ENCODE peak calls at places on chromosomes 3 and 15, in six cellular contexts. One of them, this sample, is unnamed.
A peak's percentile ranks its signal among the peaks of the same experiment; 100 is the strongest.

GRCh38 chr15:98727115-98728040 is 79.0 kb downstream of the IGF1R start:
- DNase-seq in Peyer's patch: peak; percentile 36
- DNase-seq in body of pancreas: peak; percentile 88
- DNase-seq in GM12891: no peak
- DNase-seq in NB4: no peak
- DNase-seq in ovary: peak; percentile 87
- DNase-seq in this sample: no peak

GRCh38 chr15:69656271-69657030 is 203.8 kb downstream of the RPLP1 start:
- DNase-seq in ovary: no peak
- DNase-seq in NB4: no peak
- DNase-seq in Peyer's patch: no peak
- DNase-seq in body of pancreas: peak; percentile 44
- DNase-seq in GM12891: no peak
- DNase-seq in this sample: no peak

GRCh38 chr3:185825639-185826481 is 1.0 kb upstream of the IGF2BP2 start:
- DNase-seq in body of pancreas: peak; percentile 63
- DNase-seq in Peyer's patch: no peak
- DNase-seq in ovary: peak; percentile 20
- DNase-seq in GM12891: no peak
- DNase-seq in NB4: peak; percentile 44
- DNase-seq in this sample: peak; percentile 82

GRCh38 chr3:176302271-176302670 is 895.0 kb downstream of the TBL1XR1 start:
- DNase-seq in ovary: no peak
- DNase-seq in body of pancreas: no peak
- DNase-seq in Peyer's patch: no peak
- DNase-seq in NB4: no peak
- DNase-seq in GM12891: no peak
- DNase-seq in this sample: no peak

GRCh38 chr3:112293368-112294321 is at the start of gene SLC9C1:
- DNase-seq in NB4: peak; percentile 73
- DNase-seq in GM12891: no peak
- DNase-seq in Peyer's patch: no peak
- DNase-seq in body of pancreas: peak; percentile 27
- DNase-seq in ovary: peak; percentile 59
- DNase-seq in this sample: no peak

GRCh38 chr3:59289836-59290235 is 240.0 kb upstream of the CFAP20DC start:
- DNase-seq in Peyer's patch: no peak
- DNase-seq in GM12891: no peak
- DNase-seq in ovary: no peak
- DNase-seq in body of pancreas: no peak
- DNase-seq in NB4: no peak
- DNase-seq in this sample: no peak

GRCh38 chr3:63961891-63962290 is 49.7 kb upstream of the SCAANT1 start:
- DNase-seq in GM12891: no peak
- DNase-seq in ovary: no peak
- DNase-seq in body of pancreas: no peak
- DNase-seq in NB4: peak; percentile 41
- DNase-seq in Peyer's patch: no peak
- DNase-seq in this sample: no peak

GRCh38 chr15:76337739-76338554 is 1.4 kb downstream of the ISL2 start:
- DNase-seq in body of pancreas: no peak
- DNase-seq in NB4: peak; percentile 70
- DNase-seq in Peyer's patch: no peak
- DNase-seq in ovary: no peak
- DNase-seq in GM12891: peak; percentile 40
- DNase-seq in this sample: peak; percentile 83

GRCh38 chr3:195198424-195199346 is 72.3 kb downstream of the XXYLT1 start:
- DNase-seq in body of pancreas: no peak
- DNase-seq in ovary: no peak
- DNase-seq in GM12891: no peak
- DNase-seq in Peyer's patch: no peak
- DNase-seq in NB4: no peak
- DNase-seq in this sample: no peak

GRCh38 chr15:60788514-60789091 is 309.7 kb upstream of the ICE2 start:
- DNase-seq in Peyer's patch: no peak
- DNase-seq in body of pancreas: no peak
- DNase-seq in GM12891: no peak
- DNase-seq in ovary: no peak
- DNase-seq in NB4: no peak
- DNase-seq in this sample: no peak

GRCh38 chr3:114313426-114313825 is 19.6 kb downstream of the TIGIT start:
- DNase-seq in NB4: no peak
- DNase-seq in body of pancreas: no peak
- DNase-seq in GM12891: no peak
- DNase-seq in ovary: no peak
- DNase-seq in Peyer's patch: no peak
- DNase-seq in this sample: no peak

DNA sequence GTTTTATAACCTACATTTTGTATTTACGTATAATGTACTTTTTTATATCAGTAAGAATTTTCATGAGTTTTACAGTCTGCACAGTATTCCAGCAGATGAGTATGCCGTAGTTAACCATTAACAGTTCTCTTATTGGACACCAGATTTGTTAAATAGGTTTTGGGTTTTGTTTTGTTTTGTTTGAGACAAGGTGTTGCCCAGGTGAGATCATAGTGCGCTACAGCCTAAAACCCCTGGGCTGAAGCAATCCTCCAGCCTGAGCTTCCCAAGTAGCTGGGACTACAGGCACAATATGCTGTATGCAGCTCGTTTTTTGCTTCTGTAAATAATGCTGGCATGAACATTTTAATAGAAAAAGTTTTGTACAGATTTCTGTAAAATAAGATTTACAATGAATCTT is 88.6 kb upstream of the CHD2 start:
- DNase-seq in Peyer's patch: no peak
- DNase-seq in ovary: no peak
- DNase-seq in GM12891: no peak
- DNase-seq in NB4: no peak
- DNase-seq in body of pancreas: peak; percentile 83
- DNase-seq in this sample: no peak
- TF ChIP-seq POLR2A in Peyer's patch: no peak
- TF ChIP-seq POLR2A in ovary: no peak
- TF ChIP-seq POLR2A in GM12891: no peak
- TF ChIP-seq POLR2A in NB4: no peak
- TF ChIP-seq POLR2A in body of pancreas: peak; percentile 25
- TF ChIP-seq POLR2A in this sample: no peak

GRCh38 chr15:51736646-51737537 is 563 bp downstream of the LYSMD2 start:
- DNase-seq in NB4: peak; percentile 71
- DNase-seq in body of pancreas: peak; percentile 60
- DNase-seq in Peyer's patch: peak; percentile 76
- DNase-seq in GM12891: peak; percentile 39
- DNase-seq in ovary: peak; percentile 50
- DNase-seq in this sample: peak; percentile 93

GRCh38 chr15:51739056-51739455 is 1.6 kb upstream of the LYSMD2 start:
- DNase-seq in ovary: no peak
- DNase-seq in Peyer's patch: no peak
- DNase-seq in GM12891: no peak
- DNase-seq in NB4: no peak
- DNase-seq in body of pancreas: no peak
- DNase-seq in this sample: no peak

GRCh38 chr15:51738553-51738952 is 1.1 kb upstream of the LYSMD2 start:
- DNase-seq in ovary: no peak
- DNase-seq in GM12891: no peak
- DNase-seq in body of pancreas: no peak
- DNase-seq in NB4: no peak
- DNase-seq in Peyer's patch: no peak
- DNase-seq in this sample: no peak

GRCh38 chr15:51736069-51736468 is 1.4 kb downstream of the LYSMD2 start:
- DNase-seq in ovary: no peak
- DNase-seq in NB4: peak; percentile 86
- DNase-seq in GM12891: no peak
- DNase-seq in Peyer's patch: no peak
- DNase-seq in body of pancreas: no peak
- DNase-seq in this sample: no peak

GRCh38 chr15:51737538-51738305 is at the start of gene LYSMD2:
- DNase-seq in NB4: peak; percentile 88
- DNase-seq in Peyer's patch: peak; percentile 81
- DNase-seq in GM12891: peak; percentile 50
- DNase-seq in body of pancreas: peak; percentile 85
- DNase-seq in ovary: peak; percentile 81
- DNase-seq in this sample: peak; percentile 97
- TF ChIP-seq POLR2A in NB4: peak; percentile 62
- TF ChIP-seq POLR2A in Peyer's patch: no peak
- TF ChIP-seq POLR2A in GM12891: no peak
- TF ChIP-seq POLR2A in body of pancreas: no peak
- TF ChIP-seq POLR2A in ovary: no peak
- TF ChIP-seq POLR2A in this sample: no peak

DNA sequence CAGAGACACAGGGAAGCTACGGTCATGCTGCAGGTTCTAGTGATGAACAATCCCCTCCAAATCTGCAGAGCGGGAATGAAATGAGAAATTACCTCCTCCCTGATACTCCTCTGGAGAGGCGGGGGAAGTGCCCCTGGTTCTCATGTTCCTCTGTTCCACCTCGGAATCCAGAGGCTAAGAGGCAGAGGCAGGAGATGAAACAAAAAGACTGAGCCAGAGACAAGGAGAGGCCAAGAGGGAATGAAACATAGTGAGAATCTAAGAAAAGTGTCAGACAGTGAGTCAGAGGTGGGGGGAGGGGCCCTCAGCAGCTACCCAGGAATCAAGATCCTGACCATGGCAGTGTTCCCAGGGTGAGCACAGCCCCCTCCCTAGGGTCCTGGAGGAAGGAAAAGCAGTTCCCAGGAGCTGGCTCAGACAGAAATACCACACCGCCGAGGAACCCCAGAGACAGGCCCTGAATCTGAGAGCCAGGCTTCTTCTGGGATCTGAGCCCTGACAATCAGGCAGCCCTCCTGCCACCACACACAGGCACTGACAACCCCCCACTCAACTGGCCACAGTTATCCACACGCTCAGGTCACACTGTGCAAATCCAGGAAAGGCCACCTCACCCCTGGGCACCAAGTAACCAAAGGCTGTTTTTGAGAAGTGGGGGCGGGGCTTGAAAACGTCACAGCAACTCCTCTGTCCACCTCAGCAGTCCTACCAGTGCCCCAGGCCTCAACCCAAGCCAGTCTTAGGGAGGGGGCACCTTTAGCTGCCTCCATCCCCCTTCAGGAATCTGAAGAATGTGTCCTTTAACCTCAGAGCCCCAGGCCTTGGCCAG is 2.4 kb downstream of the CSRNP1 start:
- DNase-seq in NB4: peak; percentile 53
- DNase-seq in GM12891: no peak
- DNase-seq in Peyer's patch: peak; percentile 55
- DNase-seq in ovary: peak; percentile 97
- DNase-seq in body of pancreas: peak; percentile 91
- DNase-seq in this sample: no peak
- TF ChIP-seq POLR2A in NB4: no peak
- TF ChIP-seq POLR2A in GM12891: no peak
- TF ChIP-seq POLR2A in Peyer's patch: no peak
- TF ChIP-seq POLR2A in ovary: peak; percentile 40
- TF ChIP-seq POLR2A in body of pancreas: peak; percentile 29
- TF ChIP-seq POLR2A in this sample: no peak

DNA sequence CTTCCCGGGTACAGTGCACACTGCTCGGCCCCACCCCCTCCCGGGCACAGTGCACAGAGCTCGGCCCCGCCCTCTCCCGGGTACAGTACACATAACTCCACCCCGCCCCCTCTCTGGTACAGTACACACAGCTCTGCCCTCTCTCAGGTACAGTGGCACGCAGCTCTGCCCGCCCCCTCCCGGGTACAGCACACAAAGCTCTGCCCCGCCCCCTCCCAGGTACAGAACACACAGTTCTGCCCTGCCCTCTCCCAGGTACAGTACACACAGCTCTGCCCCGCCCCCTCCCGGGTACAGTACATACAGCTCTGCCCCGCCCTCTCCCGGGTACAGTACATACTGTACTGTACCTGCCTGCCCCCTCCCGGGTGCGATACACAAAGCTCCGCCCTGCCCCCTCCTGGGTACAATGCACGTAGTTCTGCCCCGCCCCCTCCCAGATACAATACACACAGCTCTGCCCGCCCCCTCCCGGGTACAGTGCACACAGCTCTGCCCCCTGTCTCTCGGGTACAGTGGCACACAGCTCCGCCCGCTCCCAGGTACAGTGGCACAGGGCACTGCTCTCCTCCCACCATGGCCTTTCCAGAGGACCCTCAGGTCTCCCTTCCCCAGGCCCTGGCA is 16.4 kb upstream of the PRR20G start:
- DNase-seq in NB4: no peak
- DNase-seq in Peyer's patch: no peak
- DNase-seq in ovary: no peak
- DNase-seq in body of pancreas: peak; percentile 97
- DNase-seq in GM12891: no peak
- DNase-seq in this sample: no peak
- TF ChIP-seq POLR2A in NB4: no peak
- TF ChIP-seq POLR2A in Peyer's patch: peak; percentile 54
- TF ChIP-seq POLR2A in ovary: no peak
- TF ChIP-seq POLR2A in body of pancreas: no peak
- TF ChIP-seq POLR2A in GM12891: no peak
- TF ChIP-seq POLR2A in this sample: no peak

GRCh38 chr3:197478746-197479668 is 76.8 kb downstream of the BDH1 start:
- DNase-seq in ovary: no peak
- DNase-seq in Peyer's patch: no peak
- DNase-seq in NB4: peak; percentile 15
- DNase-seq in GM12891: no peak
- DNase-seq in body of pancreas: no peak
- DNase-seq in this sample: no peak
- TF ChIP-seq POLR2A in ovary: no peak
- TF ChIP-seq POLR2A in Peyer's patch: no peak
- TF ChIP-seq POLR2A in NB4: no peak
- TF ChIP-seq POLR2A in GM12891: no peak
- TF ChIP-seq POLR2A in body of pancreas: no peak
- TF ChIP-seq POLR2A in this sample: no peak

DNA sequence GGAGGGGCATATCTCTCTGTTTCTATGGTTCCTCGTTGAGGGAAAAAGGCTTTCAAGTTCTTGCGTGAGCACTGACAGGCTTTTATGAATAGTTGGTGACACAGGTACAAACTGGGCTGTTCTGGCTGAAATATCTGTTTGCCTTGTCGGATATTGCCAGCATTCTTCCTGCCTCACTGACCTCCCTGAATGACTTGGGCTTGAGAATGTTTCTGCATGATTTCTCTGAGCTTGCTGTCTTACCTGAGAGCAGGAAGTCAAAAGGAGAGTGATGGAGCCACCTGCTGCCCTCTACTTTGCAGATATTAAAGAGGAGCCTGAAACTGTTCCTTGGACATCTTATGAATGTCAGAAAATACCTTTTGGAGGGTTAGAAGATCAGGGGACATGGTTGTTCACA is 4.8 kb downstream of the GCNT3 start:
- DNase-seq in NB4: no peak
- DNase-seq in body of pancreas: peak; percentile 8
- DNase-seq in ovary: no peak
- DNase-seq in Peyer's patch: no peak
- DNase-seq in GM12891: no peak
- DNase-seq in this sample: no peak
- TF ChIP-seq POLR2A in NB4: no peak
- TF ChIP-seq POLR2A in body of pancreas: no peak
- TF ChIP-seq POLR2A in ovary: no peak
- TF ChIP-seq POLR2A in Peyer's patch: no peak
- TF ChIP-seq POLR2A in GM12891: no peak
- TF ChIP-seq POLR2A in this sample: no peak

This sample was measured in spleen.